ENCODE peak calls at places on chromosomes 13 and 19, in nine cellular contexts. One of them, this sample, is unnamed.

GRCh38 chr13:40024578-40024952 is 369.1 kb downstream of the COG6 start:
- DNase-seq in sigmoid colon: no peak
- DNase-seq in HepG2: no peak
- DNase-seq in suprapubic skin: no peak
- DNase-seq in K562: no peak
- DNase-seq in transverse colon: no peak
- DNase-seq in stomach: no peak
- DNase-seq in H1: no peak
- DNase-seq in upper lobe of left lung: no peak
- DNase-seq in this sample: no peak

GRCh38 chr19:17481986-17482385 is 11.7 kb downstream of the SLC27A1 start:
- DNase-seq in transverse colon: no peak
- DNase-seq in sigmoid colon: no peak
- DNase-seq in H1: no peak
- DNase-seq in suprapubic skin: no peak
- DNase-seq in upper lobe of left lung: no peak
- DNase-seq in K562: no peak
- DNase-seq in stomach: no peak
- DNase-seq in HepG2: no peak
- DNase-seq in this sample: no peak

GRCh38 chr19:53868091-53868891 is 608 bp downstream of the MYADM start:
- DNase-seq in H1: peak; percentile 71
- DNase-seq in suprapubic skin: peak; percentile 90
- DNase-seq in sigmoid colon: peak; percentile 89
- DNase-seq in upper lobe of left lung: peak; percentile 89
- DNase-seq in transverse colon: peak; percentile 69
- DNase-seq in HepG2: peak; percentile 47
- DNase-seq in K562: peak; percentile 58
- DNase-seq in stomach: peak; percentile 44
- DNase-seq in this sample: no peak

GRCh38 chr19:2424686-2425621 is 2.4 kb downstream of the TIMM13 start:
- DNase-seq in sigmoid colon: peak; percentile 73
- DNase-seq in transverse colon: no peak
- DNase-seq in stomach: peak; percentile 30
- DNase-seq in H1: peak; percentile 84
- DNase-seq in K562: no peak
- DNase-seq in upper lobe of left lung: peak; percentile 86
- DNase-seq in HepG2: no peak
- DNase-seq in suprapubic skin: peak; percentile 68
- DNase-seq in this sample: no peak

GRCh38 chr13:75419656-75420055 is 62.3 kb downstream of the TBC1D4 start:
- DNase-seq in upper lobe of left lung: no peak
- DNase-seq in H1: no peak
- DNase-seq in K562: no peak
- DNase-seq in suprapubic skin: no peak
- DNase-seq in transverse colon: no peak
- DNase-seq in sigmoid colon: no peak
- DNase-seq in stomach: no peak
- DNase-seq in HepG2: no peak
- DNase-seq in this sample: no peak

GRCh38 chr19:49432141-49433073 is 7.2 kb downstream of the GFY start:
- DNase-seq in transverse colon: peak; percentile 50
- DNase-seq in sigmoid colon: no peak
- DNase-seq in stomach: no peak
- DNase-seq in suprapubic skin: no peak
- DNase-seq in HepG2: no peak
- DNase-seq in upper lobe of left lung: no peak
- DNase-seq in H1: peak; percentile 78
- DNase-seq in K562: no peak
- DNase-seq in this sample: no peak

GRCh38 chr19:7970716-7971448 is 27.4 kb upstream of the TIMM44 start:
- DNase-seq in H1: peak; percentile 85
- DNase-seq in K562: peak; percentile 54
- DNase-seq in sigmoid colon: no peak
- DNase-seq in HepG2: peak; percentile 47
- DNase-seq in transverse colon: peak; percentile 18
- DNase-seq in suprapubic skin: no peak
- DNase-seq in stomach: peak; percentile 30
- DNase-seq in upper lobe of left lung: no peak
- DNase-seq in this sample: no peak

GRCh38 chr19:49814010-49814409 is 918 bp upstream of the FUZ start:
- DNase-seq in transverse colon: no peak
- DNase-seq in sigmoid colon: no peak
- DNase-seq in stomach: no peak
- DNase-seq in HepG2: no peak
- DNase-seq in K562: no peak
- DNase-seq in suprapubic skin: no peak
- DNase-seq in upper lobe of left lung: no peak
- DNase-seq in H1: no peak
- DNase-seq in this sample: no peak

GRCh38 chr19:50632151-50632835 is 7.4 kb downstream of the SYT3 start:
- DNase-seq in upper lobe of left lung: peak; percentile 72
- DNase-seq in sigmoid colon: no peak
- DNase-seq in K562: no peak
- DNase-seq in stomach: no peak
- DNase-seq in suprapubic skin: no peak
- DNase-seq in transverse colon: no peak
- DNase-seq in H1: no peak
- DNase-seq in HepG2: no peak
- DNase-seq in this sample: no peak

GRCh38 chr19:30593975-30594925 is 222.1 kb downstream of the ZNF536 start:
- DNase-seq in suprapubic skin: no peak
- DNase-seq in sigmoid colon: no peak
- DNase-seq in upper lobe of left lung: peak; percentile 41
- DNase-seq in transverse colon: no peak
- DNase-seq in K562: no peak
- DNase-seq in HepG2: no peak
- DNase-seq in H1: peak; percentile 48
- DNase-seq in stomach: no peak
- DNase-seq in this sample: peak; percentile 87

GRCh38 chr19:5839312-5840017 is at the start of gene FUT6:
- DNase-seq in HepG2: peak; percentile 59
- DNase-seq in H1: no peak
- DNase-seq in upper lobe of left lung: no peak
- DNase-seq in stomach: no peak
- DNase-seq in K562: no peak
- DNase-seq in suprapubic skin: no peak
- DNase-seq in transverse colon: peak; percentile 61
- DNase-seq in sigmoid colon: no peak
- DNase-seq in this sample: no peak

GRCh38 chr19:44401108-44401786 is at the start of gene ZNF285:
- DNase-seq in HepG2: peak; percentile 84
- DNase-seq in H1: peak; percentile 95
- DNase-seq in upper lobe of left lung: peak; percentile 90
- DNase-seq in suprapubic skin: peak; percentile 78
- DNase-seq in stomach: peak; percentile 84
- DNase-seq in sigmoid colon: peak; percentile 95
- DNase-seq in K562: peak; percentile 87
- DNase-seq in transverse colon: peak; percentile 90
- DNase-seq in this sample: peak; percentile 95

GRCh38 chr13:36157475-36157874 is 26.3 kb upstream of the DCLK1 start:
- DNase-seq in stomach: no peak
- DNase-seq in K562: no peak
- DNase-seq in suprapubic skin: no peak
- DNase-seq in sigmoid colon: no peak
- DNase-seq in transverse colon: no peak
- DNase-seq in HepG2: no peak
- DNase-seq in H1: no peak
- DNase-seq in upper lobe of left lung: no peak
- DNase-seq in this sample: no peak

DNA sequence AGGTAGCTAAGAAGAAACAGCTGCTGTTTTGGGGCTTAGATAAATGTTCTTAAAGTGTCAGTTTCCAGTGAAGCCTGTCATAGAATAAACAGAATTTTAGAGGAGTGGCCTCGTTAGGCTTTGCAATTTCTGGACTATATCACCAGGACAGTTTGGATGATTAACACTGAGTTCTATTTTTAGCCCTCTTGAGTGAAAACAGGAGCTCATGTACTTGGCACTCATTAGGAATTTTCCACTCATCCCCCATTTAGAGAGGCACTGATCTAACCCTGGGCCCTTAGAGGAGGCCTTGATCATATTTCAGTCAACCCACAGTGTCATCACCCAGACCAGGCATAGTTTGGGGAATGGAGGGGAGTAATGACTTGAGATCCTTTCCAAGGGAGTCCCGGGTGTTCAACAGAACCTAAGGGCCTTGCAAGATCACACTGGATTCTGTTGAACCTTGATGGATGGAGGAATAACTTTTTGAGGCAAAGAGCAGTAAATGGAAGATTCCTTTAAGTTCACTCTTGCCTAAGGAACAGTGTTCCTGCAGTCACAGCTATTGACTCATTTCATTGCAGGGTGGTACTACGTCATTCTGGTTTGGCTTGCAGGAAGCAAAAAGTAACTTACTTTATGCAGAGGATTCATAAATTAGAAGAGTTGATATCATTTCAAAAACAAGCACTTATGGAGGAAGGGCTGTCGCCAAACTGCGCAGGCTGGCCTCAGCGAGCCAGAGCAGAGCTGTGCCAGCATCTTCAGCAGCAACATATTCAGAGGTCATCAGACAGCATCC is 160.2 kb downstream of the SLC7A1 start:
- DNase-seq in transverse colon: no peak
- DNase-seq in HepG2: no peak
- DNase-seq in upper lobe of left lung: no peak
- DNase-seq in stomach: no peak
- DNase-seq in H1: no peak
- DNase-seq in K562: no peak
- DNase-seq in suprapubic skin: no peak
- DNase-seq in sigmoid colon: peak; percentile 88
- DNase-seq in this sample: no peak
- TF ChIP-seq POLR2AphosphoS5 in transverse colon: peak; percentile 94
- TF ChIP-seq POLR2AphosphoS5 in HepG2: no peak
- TF ChIP-seq POLR2AphosphoS5 in upper lobe of left lung: no peak
- TF ChIP-seq POLR2AphosphoS5 in stomach: peak; percentile 75
- TF ChIP-seq POLR2AphosphoS5 in H1: no peak
- TF ChIP-seq POLR2AphosphoS5 in K562: no peak
- TF ChIP-seq POLR2AphosphoS5 in suprapubic skin: no peak
- TF ChIP-seq POLR2AphosphoS5 in sigmoid colon: peak; percentile 98
- TF ChIP-seq POLR2AphosphoS5 in this sample: peak; percentile 43

DNA sequence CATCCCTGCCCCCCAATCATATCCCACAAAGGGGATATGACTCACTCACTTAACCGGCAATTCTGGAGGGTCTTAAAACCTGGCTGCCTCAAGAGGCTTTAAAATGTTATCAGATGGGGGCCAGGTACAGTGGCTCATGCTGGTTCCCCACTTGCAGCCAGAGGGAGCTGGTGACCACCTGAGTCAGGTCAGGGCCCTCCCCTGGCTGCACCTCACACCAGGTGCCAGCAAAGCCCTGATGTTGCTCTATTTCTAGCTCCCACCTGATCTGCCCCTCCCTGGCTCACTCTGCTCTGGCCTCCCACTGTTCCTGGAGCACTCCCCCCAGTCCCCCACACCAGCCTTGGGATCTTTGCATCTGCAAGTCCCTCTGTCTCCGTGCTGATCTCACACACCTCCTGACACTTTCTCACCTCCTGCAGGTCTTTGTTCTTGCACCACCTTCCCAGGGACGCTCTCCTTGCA is 14.2 kb downstream of the HPN start:
- DNase-seq in transverse colon: no peak
- DNase-seq in suprapubic skin: no peak
- DNase-seq in stomach: no peak
- DNase-seq in H1: peak; percentile 75
- DNase-seq in K562: peak; percentile 46
- DNase-seq in HepG2: no peak
- DNase-seq in upper lobe of left lung: no peak
- DNase-seq in sigmoid colon: no peak
- DNase-seq in this sample: no peak
- TF ChIP-seq EP300 in transverse colon: no peak
- TF ChIP-seq EP300 in suprapubic skin: no peak
- TF ChIP-seq EP300 in stomach: no peak
- TF ChIP-seq EP300 in H1: no peak
- TF ChIP-seq EP300 in K562: no peak
- TF ChIP-seq EP300 in HepG2: no peak
- TF ChIP-seq EP300 in upper lobe of left lung: no peak
- TF ChIP-seq EP300 in sigmoid colon: no peak
- TF ChIP-seq EP300 in this sample: no peak

DNA sequence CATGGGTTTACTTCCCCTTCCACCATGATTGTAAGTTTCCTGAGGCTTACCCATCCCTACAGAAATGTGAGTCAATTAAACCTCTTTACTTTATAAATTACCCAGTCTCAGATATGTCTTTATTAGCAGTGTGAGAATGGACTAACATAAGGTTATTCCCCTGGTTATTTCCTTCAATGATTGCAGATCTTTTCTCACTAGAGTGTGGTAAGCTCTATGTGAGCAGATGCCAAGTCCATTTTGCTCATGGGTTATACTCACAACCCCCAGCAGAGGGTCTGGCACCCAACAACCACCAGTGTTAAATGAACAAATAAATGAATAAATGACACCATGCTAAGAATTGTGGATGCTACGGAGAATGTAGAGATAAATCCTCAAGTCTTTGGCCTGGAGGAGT is 472.8 kb downstream of the LIG4 start:
- DNase-seq in H1: no peak
- DNase-seq in K562: no peak
- DNase-seq in suprapubic skin: no peak
- DNase-seq in stomach: no peak
- DNase-seq in sigmoid colon: no peak
- DNase-seq in upper lobe of left lung: no peak
- DNase-seq in HepG2: no peak
- DNase-seq in transverse colon: no peak
- DNase-seq in this sample: no peak
- TF ChIP-seq CTCF in H1: no peak
- TF ChIP-seq CTCF in K562: no peak
- TF ChIP-seq CTCF in suprapubic skin: no peak
- TF ChIP-seq CTCF in stomach: no peak
- TF ChIP-seq CTCF in sigmoid colon: no peak
- TF ChIP-seq CTCF in upper lobe of left lung: no peak
- TF ChIP-seq CTCF in HepG2: no peak
- TF ChIP-seq CTCF in transverse colon: no peak
- TF ChIP-seq CTCF in this sample: no peak

GRCh38 chr13:48975926-48976676 is 389 bp downstream of the FNDC3A start:
- DNase-seq in upper lobe of left lung: peak; percentile 97
- DNase-seq in HepG2: peak; percentile 67
- DNase-seq in transverse colon: peak; percentile 86
- DNase-seq in H1: peak; percentile 85
- DNase-seq in suprapubic skin: peak; percentile 88
- DNase-seq in stomach: peak; percentile 88
- DNase-seq in sigmoid colon: peak; percentile 90
- DNase-seq in K562: peak; percentile 81
- DNase-seq in this sample: peak; percentile 95

GRCh38 chr13:48975101-48975925 is at the start of gene FNDC3A:
- DNase-seq in H1: peak; percentile 84
- DNase-seq in stomach: peak; percentile 41
- DNase-seq in upper lobe of left lung: no peak
- DNase-seq in K562: peak; percentile 69
- DNase-seq in sigmoid colon: peak; percentile 76
- DNase-seq in transverse colon: peak; percentile 49
- DNase-seq in suprapubic skin: peak; percentile 81
- DNase-seq in HepG2: peak; percentile 47
- DNase-seq in this sample: peak; percentile 93

GRCh38 chr13:48978942-48979601 is 3.4 kb downstream of the FNDC3A start:
- DNase-seq in transverse colon: no peak
- DNase-seq in upper lobe of left lung: no peak
- DNase-seq in HepG2: no peak
- DNase-seq in suprapubic skin: no peak
- DNase-seq in H1: no peak
- DNase-seq in stomach: no peak
- DNase-seq in K562: no peak
- DNase-seq in sigmoid colon: no peak
- DNase-seq in this sample: no peak

GRCh38 chr13:48977973-48978372 is 2.3 kb downstream of the FNDC3A start:
- DNase-seq in sigmoid colon: no peak
- DNase-seq in upper lobe of left lung: no peak
- DNase-seq in suprapubic skin: no peak
- DNase-seq in transverse colon: no peak
- DNase-seq in H1: no peak
- DNase-seq in K562: no peak
- DNase-seq in stomach: no peak
- DNase-seq in HepG2: no peak
- DNase-seq in this sample: no peak

GRCh38 chr13:48976677-48977625 is 1.2 kb downstream of the FNDC3A start:
- DNase-seq in HepG2: peak; percentile 73
- DNase-seq in sigmoid colon: no peak
- DNase-seq in stomach: no peak
- DNase-seq in K562: no peak
- DNase-seq in transverse colon: peak; percentile 85
- DNase-seq in suprapubic skin: no peak
- DNase-seq in H1: no peak
- DNase-seq in upper lobe of left lung: no peak
- DNase-seq in this sample: no peak
- TF ChIP-seq POLR2AphosphoS5 in HepG2: no peak
- TF ChIP-seq POLR2AphosphoS5 in sigmoid colon: no peak
- TF ChIP-seq POLR2AphosphoS5 in stomach: no peak
- TF ChIP-seq POLR2AphosphoS5 in K562: no peak
- TF ChIP-seq POLR2AphosphoS5 in transverse colon: peak; percentile 43
- TF ChIP-seq POLR2AphosphoS5 in suprapubic skin: no peak
- TF ChIP-seq POLR2AphosphoS5 in H1: no peak
- TF ChIP-seq POLR2AphosphoS5 in upper lobe of left lung: no peak
- TF ChIP-seq POLR2AphosphoS5 in this sample: no peak

This sample was measured in esophagus muscularis mucosa.